ENCODE peak calls at places on chromosomes 4 and X, in eight cellular contexts. One of them, this sample, is unnamed. For H3K4me1, the result is how much of the 10 kb centered on the place peaks cover.

GRCh38 chrX:69293776-69294601 is 128.7 kb upstream of the PJA1 start:
- DNase-seq in IMR-90: no peak
- DNase-seq in stomach: no peak
- DNase-seq in uterus: no peak
- DNase-seq in K562: no peak
- DNase-seq in thyroid gland: no peak
- DNase-seq in tibial nerve: no peak
- DNase-seq in body of pancreas: no peak
- DNase-seq in this sample: no peak

GRCh38 chr4:106034205-106034604 is 138.9 kb downstream of the NPNT start:
- DNase-seq in IMR-90: no peak
- DNase-seq in tibial nerve: no peak
- DNase-seq in thyroid gland: no peak
- DNase-seq in body of pancreas: no peak
- DNase-seq in stomach: no peak
- DNase-seq in K562: no peak
- DNase-seq in uterus: no peak
- DNase-seq in this sample: no peak

GRCh38 chrX:135437867-135438733 is 16.4 kb downstream of the SMIM10L2A start:
- DNase-seq in K562: peak
- DNase-seq in stomach: no peak
- DNase-seq in thyroid gland: no peak
- DNase-seq in IMR-90: no peak
- DNase-seq in tibial nerve: no peak
- DNase-seq in body of pancreas: peak
- DNase-seq in uterus: no peak
- DNase-seq in this sample: no peak

GRCh38 chr4:164700471-164700870 is 53.5 kb upstream of the SMIM31 start:
- DNase-seq in tibial nerve: no peak
- DNase-seq in thyroid gland: no peak
- DNase-seq in uterus: no peak
- DNase-seq in stomach: no peak
- DNase-seq in K562: peak
- DNase-seq in IMR-90: no peak
- DNase-seq in body of pancreas: no peak
- DNase-seq in this sample: no peak

GRCh38 chr4:73730292-73730691 is 10.1 kb upstream of the CXCL8 start:
- DNase-seq in tibial nerve: no peak
- DNase-seq in stomach: no peak
- DNase-seq in uterus: no peak
- DNase-seq in K562: no peak
- DNase-seq in body of pancreas: no peak
- DNase-seq in IMR-90: no peak
- DNase-seq in thyroid gland: no peak
- DNase-seq in this sample: no peak

GRCh38 chrX:147646949-147647717 is 264.6 kb upstream of the FMR1 start:
- DNase-seq in IMR-90: no peak
- DNase-seq in K562: no peak
- DNase-seq in uterus: no peak
- DNase-seq in tibial nerve: no peak
- DNase-seq in body of pancreas: no peak
- DNase-seq in stomach: no peak
- DNase-seq in thyroid gland: no peak
- DNase-seq in this sample: no peak

GRCh38 chrX:101550825-101551767 is 749 bp downstream of the ARMCX1 start:
- DNase-seq in thyroid gland: peak
- DNase-seq in stomach: no peak
- DNase-seq in body of pancreas: peak
- DNase-seq in uterus: peak
- DNase-seq in tibial nerve: peak
- DNase-seq in K562: peak
- DNase-seq in IMR-90: peak
- DNase-seq in this sample: peak

GRCh38 chr4:179095585-179096228 is 1653.5 kb upstream of the AGA start:
- DNase-seq in body of pancreas: peak
- DNase-seq in tibial nerve: no peak
- DNase-seq in uterus: no peak
- DNase-seq in thyroid gland: no peak
- DNase-seq in stomach: no peak
- DNase-seq in IMR-90: peak
- DNase-seq in K562: peak
- DNase-seq in this sample: no peak

GRCh38 chr4:76208005-76208765 is 5.4 kb downstream of the SCARB2 start:
- DNase-seq in tibial nerve: peak
- DNase-seq in IMR-90: peak
- DNase-seq in uterus: peak
- DNase-seq in body of pancreas: peak
- DNase-seq in thyroid gland: peak
- DNase-seq in stomach: peak
- DNase-seq in K562: peak
- DNase-seq in this sample: peak

GRCh38 chr4:46839128-46839527 is 69.9 kb downstream of the COX7B2 start:
- DNase-seq in K562: no peak
- DNase-seq in tibial nerve: no peak
- DNase-seq in body of pancreas: no peak
- DNase-seq in thyroid gland: no peak
- DNase-seq in stomach: no peak
- DNase-seq in IMR-90: no peak
- DNase-seq in uterus: no peak
- DNase-seq in this sample: no peak

GRCh38 chr4:1647432-1647831 is 36.7 kb downstream of the FAM53A start:
- DNase-seq in uterus: no peak
- DNase-seq in body of pancreas: no peak
- DNase-seq in K562: peak
- DNase-seq in thyroid gland: no peak
- DNase-seq in tibial nerve: no peak
- DNase-seq in stomach: no peak
- DNase-seq in IMR-90: no peak
- DNase-seq in this sample: peak

GRCh38 chr4:73653695-73654106 is 33.5 kb upstream of the RASSF6 start:
- DNase-seq in body of pancreas: peak
- DNase-seq in K562: peak
- DNase-seq in tibial nerve: peak
- DNase-seq in uterus: no peak
- DNase-seq in IMR-90: peak
- DNase-seq in stomach: peak
- DNase-seq in thyroid gland: peak
- DNase-seq in this sample: no peak

GRCh38 chrX:12679522-12679921 is 111.7 kb upstream of the PRPS2 start:
- DNase-seq in body of pancreas: no peak
- DNase-seq in IMR-90: no peak
- DNase-seq in tibial nerve: no peak
- DNase-seq in uterus: no peak
- DNase-seq in thyroid gland: no peak
- DNase-seq in stomach: no peak
- DNase-seq in K562: no peak
- DNase-seq in this sample: no peak

GRCh38 chrX:48945517-48946348 is 11.7 kb downstream of the OTUD5 start:
- DNase-seq in stomach: peak
- DNase-seq in K562: peak
- DNase-seq in uterus: peak
- DNase-seq in IMR-90: peak
- DNase-seq in body of pancreas: peak
- DNase-seq in thyroid gland: peak
- DNase-seq in tibial nerve: no peak
- DNase-seq in this sample: no peak
- H3K4me1 ChIP-seq in stomach: under half
- H3K4me1 ChIP-seq in K562: under half
- H3K4me1 ChIP-seq in uterus: under half
- H3K4me1 ChIP-seq in IMR-90: under half
- H3K4me1 ChIP-seq in body of pancreas: under half
- H3K4me1 ChIP-seq in thyroid gland: under half
- H3K4me1 ChIP-seq in tibial nerve: under half
- H3K4me1 ChIP-seq in this sample: under half

GRCh38 chr4:83012631-83013419 is 2.2 kb upstream of the LIN54 start:
- DNase-seq in IMR-90: peak
- DNase-seq in K562: peak
- DNase-seq in stomach: peak
- DNase-seq in uterus: peak
- DNase-seq in tibial nerve: peak
- DNase-seq in thyroid gland: peak
- DNase-seq in body of pancreas: peak
- DNase-seq in this sample: peak
- TF ChIP-seq POLR2A in IMR-90: peak
- TF ChIP-seq POLR2A in K562: peak
- TF ChIP-seq POLR2A in stomach: no peak
- TF ChIP-seq POLR2A in uterus: peak
- TF ChIP-seq POLR2A in tibial nerve: peak
- TF ChIP-seq POLR2A in thyroid gland: no peak
- TF ChIP-seq POLR2A in body of pancreas: peak
- TF ChIP-seq POLR2A in this sample: peak

GRCh38 chr4:108622828-108623227 is 2.5 kb downstream of the RPL34 start:
- DNase-seq in body of pancreas: no peak
- DNase-seq in K562: no peak
- DNase-seq in thyroid gland: no peak
- DNase-seq in IMR-90: no peak
- DNase-seq in tibial nerve: no peak
- DNase-seq in uterus: no peak
- DNase-seq in stomach: no peak
- DNase-seq in this sample: no peak
- H3K4me1 ChIP-seq in body of pancreas: under half
- H3K4me1 ChIP-seq in K562: under half
- H3K4me1 ChIP-seq in thyroid gland: under half
- H3K4me1 ChIP-seq in IMR-90: under half
- H3K4me1 ChIP-seq in tibial nerve: under half
- H3K4me1 ChIP-seq in uterus: under half
- H3K4me1 ChIP-seq in stomach: under half
- H3K4me1 ChIP-seq in this sample: under half

DNA sequence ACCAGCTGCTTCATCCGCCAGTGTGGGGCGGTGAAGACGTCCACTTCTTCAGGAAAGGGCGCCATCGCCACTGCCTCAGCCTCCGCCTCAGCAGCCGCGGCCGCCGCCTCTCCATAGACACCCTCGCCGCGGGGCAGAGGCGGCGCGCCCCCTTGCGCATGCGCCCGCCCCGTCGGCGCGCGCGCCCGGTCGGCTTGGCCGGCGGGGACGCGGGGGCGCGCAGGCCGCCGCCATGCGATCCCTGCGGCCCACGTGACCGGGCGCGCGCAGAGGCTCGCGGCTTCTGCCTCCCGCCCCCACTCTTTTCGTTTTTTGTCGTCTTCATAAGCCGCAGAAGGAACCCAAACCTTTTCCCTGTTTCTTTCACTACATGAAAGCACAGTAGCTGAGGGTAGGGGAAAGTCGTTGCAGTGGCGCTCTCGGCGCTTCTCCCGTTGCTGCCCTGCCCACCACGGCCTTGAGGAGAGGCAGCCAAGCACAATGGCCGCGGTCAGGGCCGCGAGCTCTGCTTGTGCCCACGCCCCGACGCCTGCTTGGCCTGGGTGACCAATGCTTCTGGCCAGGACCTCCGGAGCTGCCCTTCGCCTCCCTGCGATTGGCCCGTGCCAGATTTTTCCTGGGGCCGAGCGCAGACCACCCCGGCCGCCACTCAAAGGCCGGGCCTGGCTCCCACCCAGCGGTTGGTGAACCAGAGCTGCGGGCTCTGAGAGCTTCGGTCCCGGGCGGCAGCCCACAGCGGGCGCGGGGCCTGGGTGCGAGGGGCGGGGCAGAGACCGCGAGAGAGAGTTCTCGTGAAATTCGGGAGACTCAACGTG is at the start of gene FBXL5:
- DNase-seq in K562: peak
- DNase-seq in thyroid gland: peak
- DNase-seq in IMR-90: peak
- DNase-seq in body of pancreas: peak
- DNase-seq in uterus: peak
- DNase-seq in tibial nerve: peak
- DNase-seq in stomach: peak
- DNase-seq in this sample: peak
- TF ChIP-seq POLR2A in K562: peak
- TF ChIP-seq POLR2A in thyroid gland: peak
- TF ChIP-seq POLR2A in IMR-90: no peak
- TF ChIP-seq POLR2A in body of pancreas: peak
- TF ChIP-seq POLR2A in uterus: peak
- TF ChIP-seq POLR2A in tibial nerve: peak
- TF ChIP-seq POLR2A in stomach: no peak
- TF ChIP-seq POLR2A in this sample: peak

DNA sequence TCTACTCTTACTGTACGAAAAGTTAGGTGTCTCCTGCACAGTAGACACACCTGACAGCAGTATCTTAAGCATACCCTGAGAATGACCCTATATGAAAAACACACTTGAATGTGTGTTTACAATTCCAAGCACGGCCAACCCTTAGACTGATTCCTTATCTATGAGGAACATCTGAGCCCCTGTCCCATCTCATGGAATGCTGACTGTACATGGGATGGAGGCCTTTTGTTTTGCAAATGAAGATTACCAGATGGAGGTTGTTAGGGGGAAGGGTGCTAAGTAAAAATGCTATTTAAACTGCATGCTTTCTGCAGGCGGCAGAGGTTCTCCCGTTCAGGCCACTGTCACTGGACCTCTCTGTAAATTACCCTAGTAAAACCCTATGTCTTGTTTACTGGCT is 2.2 kb downstream of the PAQR3 start:
- DNase-seq in uterus: no peak
- DNase-seq in thyroid gland: no peak
- DNase-seq in IMR-90: no peak
- DNase-seq in tibial nerve: no peak
- DNase-seq in stomach: no peak
- DNase-seq in body of pancreas: no peak
- DNase-seq in K562: peak
- DNase-seq in this sample: no peak
- H3K4me1 ChIP-seq in uterus: under half
- H3K4me1 ChIP-seq in thyroid gland: under half
- H3K4me1 ChIP-seq in IMR-90: under half
- H3K4me1 ChIP-seq in tibial nerve: under half
- H3K4me1 ChIP-seq in stomach: under half
- H3K4me1 ChIP-seq in body of pancreas: under half
- H3K4me1 ChIP-seq in K562: under half
- H3K4me1 ChIP-seq in this sample: under half

GRCh38 chrX:112839856-112840255 is 775 bp downstream of the AMOT start:
- DNase-seq in K562: no peak
- DNase-seq in body of pancreas: no peak
- DNase-seq in tibial nerve: no peak
- DNase-seq in thyroid gland: no peak
- DNase-seq in uterus: no peak
- DNase-seq in IMR-90: no peak
- DNase-seq in stomach: no peak
- DNase-seq in this sample: no peak
- TF ChIP-seq POLR2A in K562: no peak
- TF ChIP-seq POLR2A in body of pancreas: no peak
- TF ChIP-seq POLR2A in tibial nerve: no peak
- TF ChIP-seq POLR2A in thyroid gland: no peak
- TF ChIP-seq POLR2A in uterus: no peak
- TF ChIP-seq POLR2A in IMR-90: no peak
- TF ChIP-seq POLR2A in stomach: no peak
- TF ChIP-seq POLR2A in this sample: no peak

DNA sequence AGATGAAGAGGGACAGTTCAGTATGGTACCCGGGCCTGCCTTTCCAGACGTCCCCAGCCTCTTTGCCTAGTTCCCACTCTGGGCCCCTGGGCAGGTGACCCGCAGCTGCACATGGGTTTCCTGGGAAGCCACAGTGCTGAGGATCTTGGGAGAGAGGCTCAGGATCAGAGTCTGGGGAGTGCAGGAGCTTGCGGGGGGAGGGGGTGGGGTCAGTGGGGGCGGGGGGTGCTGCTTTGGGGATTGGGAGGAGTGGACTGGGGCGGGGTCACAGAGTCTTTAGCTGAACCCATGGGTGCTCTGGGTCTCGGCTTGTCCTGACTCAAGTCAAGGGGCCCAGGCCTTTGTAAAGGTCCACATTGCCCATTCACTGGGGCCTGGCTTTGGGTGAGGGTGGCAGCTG is 63.6 kb downstream of the TBL1X start:
- DNase-seq in tibial nerve: no peak
- DNase-seq in stomach: no peak
- DNase-seq in IMR-90: no peak
- DNase-seq in body of pancreas: no peak
- DNase-seq in uterus: no peak
- DNase-seq in thyroid gland: no peak
- DNase-seq in K562: no peak
- DNase-seq in this sample: no peak
- H3K4me1 ChIP-seq in tibial nerve: under half
- H3K4me1 ChIP-seq in stomach: under half
- H3K4me1 ChIP-seq in IMR-90: under half
- H3K4me1 ChIP-seq in body of pancreas: under half
- H3K4me1 ChIP-seq in uterus: under half
- H3K4me1 ChIP-seq in thyroid gland: under half
- H3K4me1 ChIP-seq in K562: under half
- H3K4me1 ChIP-seq in this sample: under half

This sample was measured in sigmoid colon.